ENCODE peak calls at places on chromosomes 13 and 19, in six cellular contexts. S is mammary epithelial cell, V is heart right ventricle, T is fibroblast of lung, A is heart left ventricle, G is fibroblast of mammary gland. L is an unnamed sample.

GRCh38 chr19:31553844-31554215 is 204.6 kb upstream of the TSHZ3 start:
- DNase-seq in S (no peak), V (peak), T (no peak), A (no peak), G (no peak), L (no peak)

GRCh38 chr19:18785179-18786124 is 5.7 kb downstream of the COMP start:
- DNase-seq in S (no peak), V (peak), T (peak), A (peak), G (peak), L (peak)

GRCh38 chr13:26011996-26012688 is 39.7 kb downstream of the SHISA2 start:
- DNase-seq in S (no peak), V (no peak), T (peak), A (no peak), G (no peak), L (no peak)

GRCh38 chr13:48151343-48151742 is 56.4 kb upstream of the MED4 start:
- DNase-seq in S (no peak), V (no peak), T (no peak), A (no peak), G (no peak), L (no peak)

GRCh38 chr19:36136975-36137686 is 2.7 kb upstream of the CAPNS1 start:
- DNase-seq in S (peak), V (peak), T (peak), A (peak), G (peak), L (no peak)

GRCh38 chr19:33403973-33404304 is 30.4 kb downstream of the CEBPG start:
- DNase-seq in S (no peak), V (no peak), T (peak), A (no peak), G (no peak), L (no peak)

GRCh38 chr19:13100031-13100588 is 2.5 kb downstream of the LYL1 start:
- DNase-seq in S (peak), V (no peak), T (peak), A (no peak), G (peak), L (no peak)

GRCh38 chr13:102020611-102021216 is 381.1 kb downstream of the FGF14 start:
- DNase-seq in S (peak), V (no peak), T (peak), A (no peak), G (peak), L (no peak)

GRCh38 chr13:89568746-89569145 is 1778.7 kb upstream of the MIR17HG start:
- DNase-seq in S (no peak), V (no peak), T (no peak), A (no peak), G (no peak), L (no peak)

GRCh38 chr19:2590630-2591399 is 111.7 kb downstream of the GNG7 start:
- DNase-seq in S (no peak), V (no peak), T (no peak), A (no peak), G (no peak), L (no peak)

GRCh38 chr13:91133941-91134772 is 213.3 kb upstream of the MIR17HG start:
- DNase-seq in S (peak), V (peak), T (peak), A (peak), G (peak), L (peak)

GRCh38 chr13:21243045-21243842 is 66.8 kb downstream of the MRPL57 start:
- DNase-seq in S (no peak), V (no peak), T (no peak), A (no peak), G (no peak), L (no peak)

GRCh38 chr19:10764340-10764894 is 46.5 kb downstream of the DNM2 start:
- DNase-seq in S (no peak), V (no peak), T (no peak), A (no peak), G (no peak), L (no peak)

GRCh38 chr13:92172191-92172590 is 773.8 kb downstream of the GPC5 start:
- DNase-seq in S (no peak), V (no peak), T (peak), A (no peak), G (peak), L (no peak)

GRCh38 chr13:101514695-101515275 is 62.3 kb downstream of the ITGBL1 start:
- DNase-seq in S (peak), V (peak), T (peak), A (no peak), G (peak), L (no peak)

GRCh38 chr19:1968279-1969175 is 27.6 kb downstream of the CSNK1G2 start:
- DNase-seq in S (no peak), V (no peak), T (no peak), A (no peak), G (no peak), L (no peak)

GRCh38 chr19:17867087-17867486 is 4.7 kb upstream of the SLC5A5 start:
- DNase-seq in S (no peak), V (no peak), T (no peak), A (no peak), G (no peak), L (no peak)

GRCh38 chr19:45901432-45901903 is 945 bp downstream of the MYPOP start:
- DNase-seq in S (peak), V (no peak), T (peak), A (peak), G (peak), L (peak)

GRCh38 chr19:31317098-31317497 is 32.1 kb downstream of the TSHZ3 start:
- DNase-seq in S (no peak), V (no peak), T (no peak), A (no peak), G (no peak), L (no peak)

GRCh38 chr19:56139847-56140582 is 1.1 kb upstream of the ZNF444 start:
- DNase-seq in S (peak), V (no peak), T (no peak), A (no peak), G (no peak), L (no peak)

GRCh38 chr13:38348890-38349289 is 761 bp upstream of the UFM1 start:
- DNase-seq in S (peak), V (no peak), T (peak), A (no peak), G (peak), L (no peak)

GRCh38 chr13:77507931-77508776 is 27.4 kb upstream of the SCEL start:
- DNase-seq in S (peak), V (no peak), T (peak), A (no peak), G (peak), L (no peak)

GRCh38 chr19:17739121-17739875 is 12.0 kb upstream of the FCHO1 start:
- DNase-seq in S (no peak), V (peak), T (no peak), A (no peak), G (no peak), L (no peak)

DNA sequence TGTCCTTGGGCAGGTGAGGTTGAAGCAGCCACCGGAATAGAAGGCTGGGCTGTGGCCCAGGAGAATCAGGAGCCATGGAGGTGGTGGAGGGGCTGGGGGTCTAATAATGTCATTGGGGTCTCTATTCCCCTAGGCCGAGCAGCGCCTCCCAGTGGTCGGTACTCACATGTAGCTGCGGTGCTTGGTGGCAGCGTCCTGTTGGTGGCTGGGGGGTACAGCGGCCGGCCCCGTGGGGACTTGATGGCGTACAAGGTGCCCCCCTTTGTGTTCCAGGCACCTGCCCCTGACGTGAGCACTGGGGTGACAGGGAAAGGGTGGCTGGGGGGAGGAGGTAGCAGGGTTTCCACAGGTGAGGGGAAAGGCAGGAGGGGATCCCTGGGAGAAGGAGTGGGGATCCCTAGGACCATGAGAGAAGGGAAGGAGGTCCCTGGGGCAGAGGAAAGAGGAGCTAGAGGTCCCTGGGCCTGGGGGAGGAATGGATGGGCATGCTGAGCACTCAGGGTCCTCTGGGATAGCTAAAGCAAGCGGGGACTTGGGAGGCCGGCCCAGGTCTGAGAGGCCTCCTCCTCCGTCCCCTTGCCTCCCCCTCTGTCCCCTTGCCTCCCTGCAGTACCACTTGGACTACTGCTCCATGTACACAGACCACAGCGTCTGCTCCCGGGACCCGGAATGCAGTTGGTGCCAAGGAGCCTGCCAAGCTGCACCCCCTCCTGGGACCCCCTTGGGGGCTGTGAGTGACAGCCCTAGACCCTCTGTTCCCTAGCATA is 18.1 kb downstream of the MEGF8 start:
- DNase-seq in S (no peak), V (no peak), T (no peak), A (no peak), G (no peak), L (peak)
- TF ChIP-seq CTCF in S (no peak), V (peak), T (peak), A (peak), G (peak), L (peak)

GRCh38 chr19:38359242-38360021 is 14.9 kb upstream of the PSMD8 start:
- DNase-seq in S (no peak), V (no peak), T (no peak), A (no peak), G (no peak), L (no peak)

GRCh38 chr19:38360839-38361631 is 13.3 kb upstream of the PSMD8 start:
- DNase-seq in S (no peak), V (no peak), T (no peak), A (no peak), G (no peak), L (no peak)

GRCh38 chr19:38362076-38362945 is 12.1 kb upstream of the PSMD8 start:
- DNase-seq in S (peak), V (peak), T (peak), A (peak), G (peak), L (peak)

GRCh38 chr19:38360351-38360750 is 14.0 kb upstream of the PSMD8 start:
- DNase-seq in S (no peak), V (no peak), T (no peak), A (no peak), G (no peak), L (no peak)

DNA sequence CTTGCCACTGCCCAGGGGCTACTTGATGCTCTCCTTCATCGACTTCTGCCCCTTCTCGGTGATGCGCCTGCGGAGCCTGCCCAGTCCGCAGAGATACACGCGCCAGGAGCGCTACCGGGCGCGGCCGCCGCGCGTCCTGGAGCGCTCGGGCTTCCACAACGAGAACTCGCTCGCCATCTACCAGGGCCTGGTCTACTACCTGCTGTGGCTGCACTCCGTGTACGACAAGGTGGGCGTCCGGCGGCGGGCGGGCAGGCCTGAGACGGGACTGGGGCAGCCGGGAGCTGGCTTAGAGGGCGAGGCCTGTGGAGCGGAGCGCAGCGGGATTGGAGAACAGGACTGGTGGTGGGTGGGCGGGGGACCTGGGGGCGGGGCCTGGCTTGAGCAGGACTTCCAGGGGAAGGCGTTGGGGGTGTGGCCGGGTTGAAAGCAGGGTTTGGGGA is 12.7 kb upstream of the PSMD8 start:
- DNase-seq in S (peak), V (peak), T (peak), A (peak), G (peak), L (peak)
- TF ChIP-seq CTCF in S (no peak), V (no peak), T (no peak), A (no peak), G (no peak), L (no peak)

DNA sequence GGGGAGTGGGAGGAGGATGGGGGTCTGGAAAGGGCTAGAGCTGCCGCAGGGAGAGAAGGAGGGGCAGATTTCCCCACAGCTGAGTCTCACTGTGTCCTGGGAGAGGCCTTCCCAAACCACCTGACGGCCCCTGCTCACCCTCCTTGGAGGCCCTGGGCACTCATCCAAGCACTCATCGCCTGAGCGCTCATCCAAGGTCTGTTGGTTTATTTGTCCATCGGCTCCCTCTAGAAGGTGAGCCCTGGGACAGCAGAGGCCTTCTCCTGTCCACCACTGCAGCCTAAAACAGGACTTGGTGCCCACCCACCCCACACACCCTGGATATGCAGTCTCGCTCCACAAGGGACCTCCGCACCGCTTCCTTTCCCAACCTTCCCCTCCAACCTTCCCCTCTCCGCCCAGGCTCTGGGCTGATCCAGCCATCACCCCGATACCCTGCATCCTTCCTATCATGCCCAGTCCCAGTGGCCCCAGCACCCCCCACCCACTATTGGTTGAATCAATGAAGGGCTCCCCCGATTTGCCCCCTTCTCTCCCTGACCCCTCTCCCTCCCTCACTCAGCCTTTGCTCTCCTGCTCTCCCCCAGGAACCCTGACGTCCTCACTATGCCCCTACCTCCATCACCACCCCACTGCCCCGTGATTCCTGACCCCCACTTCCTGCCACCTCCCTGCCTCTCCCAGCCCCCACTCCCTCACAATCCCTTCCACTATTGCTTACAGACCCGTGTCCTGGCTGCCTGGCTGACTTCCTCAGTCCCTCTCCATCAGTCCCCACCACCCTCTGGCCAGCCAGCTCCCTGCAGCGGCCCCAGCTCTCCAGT is 1.6 kb downstream of the UBXN6 start:
- DNase-seq in S (peak), V (peak), T (peak), A (peak), G (peak), L (no peak)
- TF ChIP-seq CTCF in S (no peak), V (peak), T (peak), A (peak), G (peak), L (no peak)

DNA sequence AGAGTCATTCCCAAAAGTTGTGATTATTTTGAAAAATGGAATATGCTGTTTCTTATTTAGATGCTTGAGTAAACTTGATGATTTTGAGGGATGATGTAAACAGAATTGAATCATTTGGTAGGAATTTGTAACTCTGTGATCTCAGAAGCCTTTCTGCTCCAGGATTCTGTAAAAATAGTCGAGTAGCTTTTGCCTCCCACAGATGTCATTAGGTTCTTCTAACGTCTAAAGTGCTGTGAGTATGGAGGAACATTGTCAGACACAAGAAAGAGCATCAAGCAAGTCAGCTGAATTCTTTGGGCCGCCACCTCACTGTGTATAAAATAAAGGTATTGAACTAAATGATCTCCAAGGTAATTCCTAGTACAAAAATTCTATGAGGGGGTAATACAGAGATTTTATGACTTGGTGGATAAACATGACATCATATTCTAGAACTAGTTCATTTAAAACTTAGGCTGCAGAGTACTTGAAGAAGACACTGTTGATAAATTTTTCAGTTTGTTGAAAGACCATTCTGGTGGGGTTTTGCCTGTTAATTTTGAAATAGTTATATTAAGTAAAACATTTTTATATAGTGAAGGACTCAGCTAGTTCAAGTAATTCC is 1.4 kb upstream of the GPR183 start:
- DNase-seq in S (no peak), V (no peak), T (peak), A (no peak), G (peak), L (no peak)
- TF ChIP-seq CTCF in S (no peak), V (no peak), T (no peak), A (no peak), G (no peak), L (no peak)